ENCODE peak calls at places on chromosome 18, in eight cellular contexts. C is IMR-90, H is GM23338, Z is hepatocyte, Q is neural progenitor cell, R is fibroblast of lung, T is GM23248, S is A549. P is an unnamed sample.

GRCh38 chr18:61998957-61999356 is 106.2 kb upstream of the RNF152 start:
- DNase-seq in C (peak; percentile 94), S (no peak), R (peak; percentile 93), Q (no peak), T (peak; percentile 86), H (no peak), Z (no peak), P (no peak)

GRCh38 chr18:76354348-76354747 is 140.7 kb downstream of the ZNF516 start:
- DNase-seq in S (no peak), C (peak; percentile 72), Q (no peak), T (peak; percentile 70), H (no peak), R (peak; percentile 75), Z (no peak), P (no peak)

GRCh38 chr18:22603902-22604301 is 186.2 kb upstream of the CTAGE1 start:
- DNase-seq in Z (no peak), R (no peak), H (no peak), Q (no peak), C (no peak), T (no peak), S (no peak), P (no peak)

GRCh38 chr18:39345321-39345720 is 1779.7 kb upstream of the CELF4 start:
- DNase-seq in R (peak; percentile 55), Q (no peak), H (no peak), Z (no peak), C (no peak), T (no peak), S (no peak), P (no peak)

GRCh38 chr18:48007955-48008701 is 77.7 kb upstream of the SMAD2 start:
- DNase-seq in C (no peak), H (peak; percentile 93), T (peak; percentile 38), R (peak; percentile 59), S (peak; percentile 82), Z (peak; percentile 89), Q (peak; percentile 96), P (no peak)

GRCh38 chr18:77092104-77093066 is 40.2 kb downstream of the MBP start:
- DNase-seq in R (no peak), Z (no peak), H (no peak), Q (no peak), S (no peak), C (no peak), T (no peak), P (no peak)

GRCh38 chr18:32435631-32436500 is 34.8 kb downstream of the GAREM1 start:
- DNase-seq in R (no peak), Z (no peak), Q (no peak), T (no peak), S (no peak), C (no peak), H (no peak), P (no peak)

GRCh38 chr18:48126240-48126639 is 195.8 kb upstream of the SMAD2 start:
- DNase-seq in S (no peak), C (no peak), H (no peak), R (no peak), Z (no peak), Q (no peak), T (no peak), P (no peak)

GRCh38 chr18:44796505-44797198 is 116.0 kb downstream of the SETBP1 start:
- DNase-seq in Q (no peak), Z (peak; percentile 59), C (no peak), T (no peak), R (no peak), S (no peak), H (no peak), P (no peak)

GRCh38 chr18:23503967-23504352 is 649 bp downstream of the RMC1 start:
- DNase-seq in T (peak; percentile 51), Q (no peak), R (no peak), S (no peak), Z (no peak), H (peak; percentile 24), C (no peak), P (peak; percentile 57)

GRCh38 chr18:71322201-71322600 is 1033.4 kb downstream of the SOCS6 start:
- DNase-seq in S (no peak), Z (no peak), T (no peak), R (no peak), H (no peak), Q (no peak), C (no peak), P (no peak)

GRCh38 chr18:76519156-76519549 is 24.1 kb upstream of the ZNF516 start:
- DNase-seq in H (peak; percentile 64), Q (peak; percentile 65), R (peak; percentile 22), Z (peak; percentile 26), C (no peak), T (peak; percentile 62), S (no peak), P (no peak)

GRCh38 chr18:21914739-21915319 is 174.2 kb downstream of the MIB1 start:
- DNase-seq in Q (peak; percentile 77), C (peak; percentile 62), S (peak; percentile 61), H (peak; percentile 85), T (peak; percentile 70), R (peak; percentile 61), Z (peak; percentile 78), P (peak; percentile 74)

GRCh38 chr18:58195278-58195721 is 151.3 kb downstream of the NEDD4L start:
- DNase-seq in S (no peak), H (peak; percentile 80), C (no peak), Z (peak; percentile 74), Q (peak; percentile 41), R (no peak), T (no peak), P (peak; percentile 67)

GRCh38 chr18:62128157-62128556 is 58.7 kb downstream of the PIGN start:
- DNase-seq in C (peak; percentile 61), Q (no peak), Z (no peak), R (peak; percentile 63), H (no peak), T (peak; percentile 36), S (no peak), P (no peak)

GRCh38 chr18:22846697-22847096 is 86.4 kb upstream of the RBBP8 start:
- DNase-seq in H (no peak), Q (no peak), R (no peak), C (no peak), T (no peak), S (no peak), Z (no peak), P (no peak)

GRCh38 chr18:31098878-31099277 is 3.3 kb downstream of the DSC2 start:
- DNase-seq in Z (no peak), S (no peak), R (no peak), C (no peak), H (no peak), T (no peak), Q (no peak), P (no peak)

GRCh38 chr18:39521164-39521563 is 1955.6 kb upstream of the CELF4 start:
- DNase-seq in H (no peak), Q (no peak), Z (no peak), R (peak; percentile 6), T (no peak), S (no peak), C (no peak), P (no peak)

GRCh38 chr18:58362027-58362575 is 266.8 kb downstream of the ALPK2 start:
- DNase-seq in Q (no peak), H (no peak), C (peak; percentile 97), Z (peak; percentile 51), R (peak; percentile 96), T (peak; percentile 98), S (peak; percentile 83), P (no peak)

GRCh38 chr18:61901334-61901986 is 8.7 kb upstream of the RNF152 start:
- DNase-seq in H (peak; percentile 91), R (peak; percentile 48), Q (peak; percentile 78), S (peak; percentile 59), Z (peak; percentile 73), C (peak; percentile 53), T (peak; percentile 70), P (peak; percentile 82)

GRCh38 chr18:77551055-77551454 is 301.4 kb downstream of the GALR1 start:
- DNase-seq in Q (no peak), C (no peak), H (no peak), T (no peak), Z (no peak), S (no peak), R (no peak), P (no peak)

GRCh38 chr18:8744656-8745055 is 39.3 kb downstream of the MTCL1 start:
- DNase-seq in C (peak; percentile 42), Z (no peak), T (no peak), R (no peak), S (no peak), Q (no peak), H (no peak), P (no peak)
- H3K27ac ChIP-seq in C (peak overlapping the region; percentile 82), Z (no peak overlapping the region), T (peak overlapping the region; percentile 85), R (peak overlapping the region; percentile 48), S (peak overlapping the region; percentile 63), Q (no peak overlapping the region), H (no peak overlapping the region), P (no peak overlapping the region)

DNA sequence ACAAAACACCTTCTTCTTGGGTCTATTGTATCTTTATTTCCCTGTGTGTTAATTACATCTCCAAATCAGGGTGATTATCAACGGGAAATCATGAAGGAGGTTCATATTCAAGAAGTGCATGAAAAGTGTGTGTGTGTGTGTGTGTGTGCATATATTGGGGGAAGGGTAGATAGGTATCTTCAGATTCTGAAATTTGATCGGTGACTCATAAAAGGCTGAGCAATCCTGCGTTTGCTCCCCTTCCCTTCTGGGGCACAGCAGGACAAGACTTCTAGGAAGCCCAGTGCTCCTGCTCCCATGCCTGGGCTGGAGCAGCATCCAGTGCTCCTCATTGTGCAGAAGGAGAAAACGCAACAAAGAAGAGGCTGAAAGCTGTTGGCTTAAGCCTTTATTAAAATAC is 25.8 kb downstream of the MC5R start:
- DNase-seq in S (no peak), Q (no peak), T (no peak), R (no peak), C (no peak), Z (no peak), H (no peak), P (no peak)
- H3K4me3 ChIP-seq in S (no peak overlapping the region), Q (no peak overlapping the region), T (no peak overlapping the region), R (no peak overlapping the region), C (no peak overlapping the region), Z (no peak overlapping the region), H (no peak overlapping the region), P (no peak overlapping the region)

DNA sequence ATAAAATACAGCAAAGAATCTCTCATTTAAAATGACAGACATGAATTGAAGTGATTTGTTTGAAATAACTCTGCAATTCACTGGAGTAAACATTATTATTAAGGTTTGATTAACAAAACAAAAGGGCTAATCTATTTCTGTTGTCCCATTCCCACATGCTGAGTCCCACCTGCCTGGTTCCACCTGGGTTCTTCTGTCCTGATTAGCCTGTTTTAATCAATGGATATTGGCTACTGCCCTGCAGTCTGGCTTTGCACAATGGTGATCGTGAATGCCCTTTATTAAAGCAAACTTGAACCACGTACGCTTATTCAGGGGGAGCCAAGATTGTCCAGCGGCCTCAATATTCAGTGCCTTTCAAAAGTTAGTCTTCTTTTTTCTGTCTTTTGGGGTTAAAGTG is 72.8 kb upstream of the CDH19 start:
- DNase-seq in Q (no peak), Z (no peak), S (no peak), T (no peak), C (no peak), H (peak; percentile 36), R (no peak), P (no peak)
- H3K4me2 ChIP-seq in Q (no peak overlapping the region), Z (no peak overlapping the region), S (no peak overlapping the region), T (no peak overlapping the region), C (no peak overlapping the region), H (peak overlapping the region; percentile 38), R (no peak overlapping the region), P (no peak overlapping the region)

DNA sequence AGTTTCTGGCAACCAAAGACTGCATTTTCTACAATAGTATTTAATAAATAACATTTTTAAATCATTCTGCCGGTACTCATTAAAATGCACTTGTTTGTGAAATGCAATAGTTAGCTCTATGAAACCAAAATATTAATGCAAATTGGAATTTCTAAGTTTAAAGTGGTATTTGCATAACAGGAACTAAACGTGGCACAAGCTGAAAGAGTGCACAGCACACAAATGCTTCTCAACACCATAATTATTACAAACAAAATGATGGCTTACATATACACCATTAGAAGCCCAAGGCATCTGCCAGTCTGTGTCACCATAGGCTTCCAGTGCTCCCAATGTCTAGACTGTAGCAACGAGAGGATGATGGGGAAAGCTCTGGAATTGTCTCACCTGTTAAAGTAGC is 280.5 kb downstream of the TCF4 start:
- DNase-seq in T (no peak), R (no peak), C (no peak), H (no peak), Q (no peak), S (no peak), Z (no peak), P (no peak)
- H3K27ac ChIP-seq in T (no peak overlapping the region), R (no peak overlapping the region), C (no peak overlapping the region), H (no peak overlapping the region), Q (no peak overlapping the region), S (no peak overlapping the region), Z (no peak overlapping the region), P (peak overlapping the region; percentile 43)